ENCODE peak calls at places on chromosomes 5 and 9, in five cellular contexts. W, C, Y, I and Q are unnamed samples.

GRCh38 chr9:98786750-98787510 is 9.4 kb downstream of the ANKS6 start:
- DNase-seq in W (no peak), I (no peak), C (no peak), Y (no peak), Q (no peak)

GRCh38 chr9:119368681-119369581 is at the start of gene BRINP1:
- DNase-seq in I (peak), W (peak), Y (peak), C (no peak), Q (peak)

GRCh38 chr5:61784337-61784736 is 452.3 kb downstream of the ZSWIM6 start:
- DNase-seq in C (peak), W (peak), I (no peak), Y (peak), Q (no peak)

GRCh38 chr5:172830876-172831662 is 3.0 kb upstream of the ERGIC1 start:
- DNase-seq in I (peak), C (peak), Y (peak), W (peak), Q (peak)

GRCh38 chr5:27191786-27192505 is 153.6 kb upstream of the CDH9 start:
- DNase-seq in W (peak), C (peak), I (peak), Y (peak), Q (no peak)

GRCh38 chr9:14989811-14990210 is 79.6 kb upstream of the FREM1 start:
- DNase-seq in W (peak), C (no peak), Y (no peak), I (no peak), Q (no peak)

GRCh38 chr9:111759762-111760639 is 34.7 kb downstream of the SHOC1 start:
- DNase-seq in W (peak), Y (peak), I (peak), C (peak), Q (peak)

GRCh38 chr5:165029471-165029870 is 1524.1 kb downstream of the MAT2B start:
- DNase-seq in W (peak), Y (no peak), I (peak), C (no peak), Q (no peak)

GRCh38 chr9:27347889-27348288 is 50.9 kb upstream of the EQTN start:
- DNase-seq in W (no peak), Y (no peak), C (no peak), I (no peak), Q (no peak)

GRCh38 chr5:145554399-145554798 is 280.7 kb downstream of the PRELID2 start:
- DNase-seq in Y (peak), I (peak), C (peak), W (peak), Q (no peak)

GRCh38 chr5:77444356-77444755 is 47.8 kb downstream of the WDR41 start:
- DNase-seq in C (no peak), Y (no peak), I (no peak), W (no peak), Q (no peak)

GRCh38 chr5:53962306-53962705 is 348.1 kb downstream of the ARL15 start:
- DNase-seq in I (no peak), C (no peak), W (peak), Y (no peak), Q (peak)

GRCh38 chr9:15831384-15831783 is 278.5 kb downstream of the CCDC171 start:
- DNase-seq in I (no peak), C (no peak), W (no peak), Y (no peak), Q (no peak)

GRCh38 chr5:84115727-84116126 is 269.0 kb downstream of the EDIL3 start:
- DNase-seq in W (no peak), Y (no peak), C (no peak), I (no peak), Q (no peak)

GRCh38 chr9:80605129-80605528 is 1033.4 kb downstream of the TLE4 start:
- DNase-seq in Y (peak), C (peak), W (peak), I (peak), Q (peak)
- TF ChIP-seq CTCF in Y (peak), C (peak), W (peak), I (peak), Q (peak)

DNA sequence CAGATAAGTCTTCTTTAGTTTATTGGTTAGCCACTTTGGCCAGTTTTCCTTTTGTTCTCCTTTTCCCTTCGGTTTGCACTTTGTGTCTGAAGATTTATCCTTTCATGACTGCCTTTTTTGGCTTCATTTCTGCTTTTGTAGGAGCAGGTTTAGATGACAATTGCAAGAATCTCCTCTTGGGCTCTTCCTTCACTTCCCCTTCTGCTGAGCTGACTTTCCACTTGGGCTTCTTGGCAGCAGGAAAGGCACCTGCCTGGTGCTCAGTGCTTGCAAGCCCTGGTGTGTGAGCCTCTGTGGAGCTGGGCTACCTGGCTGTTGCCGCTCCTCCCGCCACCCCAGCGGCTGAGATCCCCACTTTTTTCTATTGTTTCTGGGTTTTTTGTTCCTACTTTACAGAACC is 7.3 kb downstream of the CCDC112 start:
- DNase-seq in C (no peak), Y (no peak), W (no peak), I (no peak), Q (no peak)
- TF ChIP-seq CTCF in C (no peak), Y (no peak), W (no peak), I (no peak), Q (no peak)

DNA sequence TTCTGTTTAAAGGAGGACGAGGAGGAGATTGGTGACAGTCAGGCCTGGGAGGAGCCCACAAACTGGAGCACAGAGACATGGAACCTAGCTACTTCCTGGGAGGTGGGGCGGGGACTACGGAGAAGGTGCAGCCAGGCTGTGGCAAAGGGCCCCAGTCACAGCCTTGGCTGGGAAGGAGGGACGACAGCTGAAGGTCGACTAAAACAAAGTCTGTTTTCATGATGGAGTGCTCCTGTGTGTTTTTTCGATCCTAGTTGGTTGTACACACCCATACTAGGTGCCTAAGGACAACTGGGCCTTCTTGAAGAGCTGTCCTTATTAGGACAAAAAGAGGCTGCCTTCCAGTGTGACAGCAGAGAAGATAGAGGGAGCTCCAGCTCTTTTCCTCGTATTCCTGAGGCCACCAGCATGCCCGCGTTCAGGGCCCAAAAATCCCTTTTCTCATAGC is 2.9 kb downstream of the CCDC107 start:
- DNase-seq in W (peak), C (peak), Y (peak), I (peak), Q (no peak)
- TF ChIP-seq CTCF in W (peak), C (peak), Y (peak), I (peak), Q (peak)

GRCh38 chr9:138022756-138023393 is 145.3 kb downstream of the CACNA1B start:
- DNase-seq in C (no peak), I (no peak), Y (no peak), W (no peak), Q (no peak)

GRCh38 chr9:138023394-138024124 is 146.0 kb downstream of the CACNA1B start:
- DNase-seq in W (no peak), C (no peak), I (no peak), Y (no peak), Q (no peak)

GRCh38 chr9:138020795-138021182 is 143.2 kb downstream of the CACNA1B start:
- DNase-seq in W (no peak), Y (no peak), I (no peak), C (no peak), Q (no peak)

GRCh38 chr9:138021251-138022056 is 143.9 kb downstream of the CACNA1B start:
- DNase-seq in W (no peak), C (no peak), I (no peak), Y (no peak), Q (no peak)

GRCh38 chr9:138022121-138022741 is 144.6 kb downstream of the CACNA1B start:
- DNase-seq in W (no peak), Y (peak), C (no peak), I (peak), Q (no peak)
- TF ChIP-seq CTCF in W (no peak), Y (peak), C (peak), I (peak), Q (peak)

DNA sequence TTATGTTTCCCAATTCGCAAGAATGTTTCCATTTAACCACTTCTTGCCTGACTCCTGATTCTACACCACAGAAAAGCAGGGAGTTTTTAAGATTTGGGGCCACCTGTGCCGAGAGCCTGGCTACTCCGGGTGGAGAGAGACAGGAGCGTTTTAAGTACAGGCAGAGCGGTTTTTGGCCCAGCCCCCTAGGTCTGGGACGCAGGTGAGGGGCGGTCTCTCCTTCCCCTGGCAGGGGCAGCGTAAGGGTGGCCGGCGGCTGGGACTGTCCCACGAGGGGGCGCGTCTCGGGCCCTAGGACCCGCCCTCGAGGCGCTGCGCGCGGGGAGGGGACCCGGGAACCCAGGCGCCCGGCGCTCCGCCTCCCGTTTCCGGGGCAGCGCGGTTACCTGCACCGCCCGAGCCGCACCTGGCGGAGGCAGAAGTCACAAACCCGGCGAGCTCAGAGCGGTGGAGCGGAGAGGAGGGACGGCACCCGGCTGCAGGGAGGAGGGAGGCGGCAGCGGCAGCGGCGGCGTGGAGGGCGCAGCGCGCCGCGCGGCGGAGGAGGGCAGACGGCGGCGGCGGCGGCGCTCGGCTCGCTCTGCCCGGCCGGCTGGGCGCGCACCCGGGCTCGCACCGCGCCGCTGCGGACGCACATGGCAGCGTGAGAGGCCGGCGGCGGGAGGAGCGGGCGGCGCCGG is at the start of gene WWC1:
- DNase-seq in I (peak), W (no peak), C (peak), Y (peak), Q (peak)
- TF ChIP-seq CTCF in I (no peak), W (no peak), C (peak), Y (peak), Q (no peak)

GRCh38 chr9:136784249-136784996 is 6.7 kb upstream of the TMEM141 start:
- DNase-seq in W (peak), I (no peak), Y (peak), C (no peak), Q (peak)
- TF ChIP-seq CTCF in W (peak), I (peak), Y (peak), C (peak), Q (peak)